ENCODE peak calls at places on chromosomes 11 and 22, in five cellular contexts. G is heart right ventricle, Q is stomach, K is esophagus squamous epithelium, S is cardiac muscle cell. W is an unnamed sample. For H3K4me1, the result is how much of the 10 kb centered on the place peaks cover.

GRCh38 chr22:41561788-41562187 is 978 bp downstream of the CSDC2 start:
- DNase-seq in Q (no peak), S (no peak), K (no peak), G (no peak), W (no peak)

GRCh38 chr22:20650294-20651207 is 123.4 kb upstream of the SERPIND1 start:
- DNase-seq in S (no peak), G (no peak), Q (no peak), K (no peak), W (no peak)

GRCh38 chr22:19065929-19066328 is 56.3 kb downstream of the DGCR2 start:
- DNase-seq in Q (no peak), K (no peak), S (no peak), G (no peak), W (no peak)

GRCh38 chr11:108836541-108836940 is 171.7 kb downstream of the DDX10 start:
- DNase-seq in G (no peak), S (no peak), Q (no peak), K (no peak), W (no peak)

GRCh38 chr11:82871646-82872045 is 28.6 kb downstream of the PRCP start:
- DNase-seq in S (no peak), G (no peak), Q (no peak), K (no peak), W (no peak)

GRCh38 chr11:61460474-61460881 is 30.6 kb downstream of the SDHAF2 start:
- DNase-seq in K (no peak), G (peak), S (no peak), Q (no peak), W (no peak)

GRCh38 chr22:36352775-36353507 is 34.8 kb downstream of the MYH9 start:
- DNase-seq in G (peak), Q (peak), K (no peak), S (no peak), W (no peak)

GRCh38 chr11:65113839-65114238 is 2.2 kb downstream of the TM7SF2 start:
- DNase-seq in S (no peak), Q (no peak), G (no peak), K (no peak), W (no peak)

GRCh38 chr11:106917973-106918372 is 100.3 kb downstream of the GUCY1A2 start:
- DNase-seq in G (no peak), K (no peak), Q (no peak), S (peak), W (no peak)

GRCh38 chr11:48138222-48138621 is 78.4 kb upstream of the OR4B1 start:
- DNase-seq in K (no peak), G (no peak), Q (no peak), S (no peak), W (no peak)

GRCh38 chr11:69500285-69501120 is 19.0 kb downstream of the LINC01488 start:
- DNase-seq in G (no peak), S (no peak), Q (no peak), K (no peak), W (no peak)

GRCh38 chr11:10522276-10522675 is 18.7 kb downstream of the RNF141 start:
- DNase-seq in K (no peak), S (no peak), Q (no peak), G (no peak), W (no peak)

GRCh38 chr11:95327273-95327948 is 96.4 kb upstream of the SESN3 start:
- DNase-seq in Q (no peak), K (no peak), S (no peak), G (no peak), W (no peak)

DNA sequence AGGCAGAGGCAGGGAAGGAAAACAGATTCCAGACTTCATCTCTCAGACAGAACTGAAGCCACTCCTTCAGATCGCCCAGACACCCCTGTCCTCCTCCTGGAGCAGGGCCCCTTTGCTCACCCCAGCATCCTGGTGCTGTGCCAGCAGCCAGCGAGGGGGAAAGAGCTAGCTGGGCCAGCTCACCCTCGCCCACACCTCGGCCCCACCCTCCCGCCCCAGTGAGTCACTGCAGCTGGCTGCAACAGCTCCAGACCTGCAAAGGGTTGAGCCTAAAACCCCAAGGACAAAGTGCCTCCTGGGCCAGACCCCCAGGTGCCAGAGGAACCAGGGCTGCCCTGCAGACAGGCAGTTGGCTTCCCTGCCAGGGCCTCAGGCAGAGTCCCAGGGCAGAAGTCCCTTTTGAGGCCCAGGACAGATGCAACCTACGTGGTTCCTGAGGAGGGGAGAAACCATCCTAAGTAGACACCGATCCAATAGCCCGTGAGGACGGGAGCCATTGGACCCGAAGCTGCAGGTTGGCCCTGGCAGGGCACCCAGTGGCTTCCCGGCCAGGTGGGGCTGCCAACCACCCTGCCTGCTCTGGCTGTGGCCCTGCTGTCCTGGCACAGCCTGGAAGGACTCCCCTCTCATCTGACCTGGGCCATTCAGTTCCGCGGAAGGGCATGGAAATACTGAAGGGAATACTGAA is 7.2 kb downstream of the AHNAK start:
- DNase-seq in G (peak), S (no peak), Q (peak), K (no peak), W (no peak)
- H3K4me1 ChIP-seq in G (half or more), S (under half), Q (half or more), K (half or more), W (under half)

GRCh38 chr11:32426819-32427615 is 8.3 kb downstream of the WT1 start:
- DNase-seq in K (no peak), S (peak), G (peak), Q (no peak), W (no peak)
- H3K4me3 ChIP-seq in K (no peak), S (peak), G (peak), Q (peak), W (no peak)

GRCh38 chr11:62505112-62505783 is 41.4 kb downstream of the AHNAK start:
- DNase-seq in G (peak), K (no peak), Q (no peak), S (peak), W (no peak)

GRCh38 chr11:62508336-62509058 is 38.1 kb downstream of the AHNAK start:
- DNase-seq in G (peak), K (no peak), Q (peak), S (peak), W (peak)

GRCh38 chr11:62505784-62506145 is 40.8 kb downstream of the AHNAK start:
- DNase-seq in S (no peak), K (no peak), G (peak), Q (no peak), W (no peak)

GRCh38 chr11:62506413-62506940 is 40.1 kb downstream of the AHNAK start:
- DNase-seq in S (no peak), K (no peak), Q (no peak), G (no peak), W (no peak)

GRCh38 chr11:62507023-62507422 is 39.6 kb downstream of the AHNAK start:
- DNase-seq in Q (no peak), S (no peak), K (no peak), G (no peak), W (no peak)
- H3K4me1 ChIP-seq in Q (half or more), S (under half), K (under half), G (half or more), W (under half)

DNA sequence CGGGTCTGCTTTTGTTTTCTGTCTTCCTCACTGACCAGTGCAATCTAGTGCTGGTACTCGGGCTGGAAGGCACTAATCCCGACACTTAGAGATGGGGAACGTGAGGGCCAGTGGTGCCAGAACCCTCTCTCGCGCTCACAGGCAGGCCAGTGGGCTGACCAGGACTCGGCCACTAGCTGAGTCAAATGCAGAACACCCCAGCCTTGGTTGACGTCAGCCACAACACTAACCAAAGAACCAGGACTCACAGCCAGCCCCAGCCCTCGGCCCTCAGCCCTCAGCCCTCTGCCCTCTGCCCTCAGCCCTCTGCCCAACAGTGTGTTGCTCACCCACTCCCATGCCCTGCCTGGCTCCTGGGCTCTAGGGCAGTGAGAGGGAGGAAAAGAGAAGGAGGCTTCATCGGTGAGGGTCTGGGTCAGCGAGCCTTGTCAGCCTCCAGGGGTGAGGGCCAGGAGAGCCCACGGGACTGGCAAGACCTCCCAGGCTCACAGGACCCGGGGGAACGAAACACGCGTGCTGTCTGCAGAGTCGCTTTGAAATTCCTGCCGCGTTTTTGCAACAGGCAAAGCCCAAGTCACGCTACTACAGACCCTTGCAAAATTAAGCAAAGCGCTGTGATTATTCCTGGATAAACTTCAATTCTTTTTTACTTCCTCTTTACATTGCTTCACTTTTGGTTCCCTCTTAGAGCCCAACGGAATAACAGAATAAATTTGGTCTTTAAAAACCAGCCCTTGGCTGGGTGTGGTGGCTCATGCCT is 27.5 kb downstream of the KIAA0930 start:
- DNase-seq in S (peak), G (peak), K (no peak), Q (no peak), W (no peak)
- H3K4me3 ChIP-seq in S (no peak), G (peak), K (peak), Q (peak), W (no peak)

GRCh38 chr22:22241554-22241898 is 3.1 kb upstream of the VPREB1 start:
- DNase-seq in K (no peak), S (no peak), G (no peak), Q (no peak), W (no peak)

GRCh38 chr22:22244337-22245250 is at the start of gene VPREB1:
- DNase-seq in S (no peak), G (no peak), K (no peak), Q (no peak), W (no peak)

GRCh38 chr22:22245256-22245909 is 797 bp downstream of the VPREB1 start:
- DNase-seq in G (no peak), S (no peak), Q (no peak), K (no peak), W (no peak)

GRCh38 chr22:22243033-22243680 is 1.4 kb upstream of the VPREB1 start:
- DNase-seq in G (no peak), K (no peak), S (no peak), Q (no peak), W (no peak)

DNA sequence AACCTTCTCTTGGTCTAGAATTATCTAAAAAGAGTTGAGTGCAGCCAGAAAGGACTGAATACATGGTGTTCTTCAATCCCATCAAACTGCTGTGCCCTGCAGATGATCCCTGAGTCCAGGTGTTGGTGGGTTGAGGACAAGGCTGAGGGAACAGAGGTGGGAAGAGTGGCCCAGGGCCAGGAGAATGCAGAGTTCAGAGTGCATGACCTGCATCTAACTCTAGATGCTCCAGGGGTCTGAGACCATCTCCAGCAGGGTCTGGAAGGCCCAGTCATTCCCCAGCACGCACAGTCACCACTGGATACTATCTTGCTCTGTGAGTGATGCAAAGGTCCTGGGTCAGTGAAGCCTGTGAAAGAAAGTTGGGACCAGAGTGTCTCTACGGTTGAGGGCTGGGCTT is 2.1 kb upstream of the VPREB1 start:
- DNase-seq in S (no peak), G (no peak), Q (no peak), K (no peak), W (no peak)
- H3K4me1 ChIP-seq in S (under half), G (under half), Q (under half), K (under half), W (under half)